ENCODE peak calls at places on chromosomes 2 and 18, in eight cellular contexts. Q, P, F, N, J, I, C and Y are unnamed samples.
A peak's percentile ranks its signal among the peaks of the same experiment; 100 is the strongest.

GRCh38 chr2:217261452-217261851 is 401.6 kb upstream of the TNP1 start:
- DNase-seq in J (no peak), I (no peak), Q (no peak), N (no peak), C (no peak), F (no peak), P (no peak), Y (no peak)

GRCh38 chr2:102004588-102004987 is 12.8 kb downstream of the IL1R2 start:
- DNase-seq in J (no peak), Q (no peak), I (no peak), N (no peak), P (no peak), F (no peak), C (no peak), Y (no peak)

GRCh38 chr18:63138469-63139340 is 180.9 kb downstream of the BCL2 start:
- DNase-seq in J (no peak), N (no peak), C (no peak), F (no peak), P (no peak), I (no peak), Q (no peak), Y (no peak)

GRCh38 chr18:50715919-50716318 is 103.9 kb downstream of the MRO start:
- DNase-seq in N (no peak), Q (no peak), J (no peak), I (no peak), C (no peak), P (no peak), F (no peak), Y (no peak)

GRCh38 chr2:42128731-42129486 is 40.2 kb upstream of the EML4 start:
- DNase-seq in F (no peak), Q (no peak), J (no peak), C (no peak), I (no peak), P (no peak), N (no peak), Y (no peak)

GRCh38 chr2:230902180-230902899 is 22.7 kb downstream of the GPR55 start:
- DNase-seq in I (peak; percentile 72), F (peak; percentile 10), N (no peak), P (peak; percentile 69), Q (no peak), C (no peak), J (peak; percentile 67), Y (peak; percentile 46)

GRCh38 chr2:24124003-24124585 is 825 bp downstream of the FAM228B start:
- DNase-seq in C (no peak), I (peak; percentile 32), J (no peak), F (no peak), N (no peak), Q (no peak), P (no peak), Y (no peak)

GRCh38 chr18:54787616-54788015 is 40.7 kb upstream of the RAB27B start:
- DNase-seq in Q (no peak), I (no peak), C (no peak), F (no peak), P (no peak), N (no peak), J (no peak), Y (no peak)

GRCh38 chr2:168635065-168635577 is 167.3 kb upstream of the NOSTRIN start:
- DNase-seq in N (no peak), P (no peak), F (peak; percentile 13), I (no peak), C (no peak), J (no peak), Q (peak; percentile 19), Y (no peak)

GRCh38 chr18:75500510-75500909 is 73.0 kb upstream of the SMIM21 start:
- DNase-seq in C (no peak), Q (no peak), J (no peak), F (no peak), I (no peak), N (no peak), P (no peak), Y (no peak)

GRCh38 chr18:2302012-2302411 is 269.3 kb downstream of the METTL4 start:
- DNase-seq in Q (no peak), P (no peak), C (no peak), F (no peak), J (no peak), I (no peak), N (no peak), Y (no peak)

GRCh38 chr2:199868431-199869226 is 17.6 kb upstream of the FTCDNL1 start:
- DNase-seq in Q (no peak), N (no peak), C (no peak), F (no peak), I (no peak), P (no peak), J (no peak), Y (no peak)

GRCh38 chr2:170180031-170180566 is 2.2 kb downstream of the MYO3B start:
- DNase-seq in C (no peak), Q (no peak), P (no peak), I (peak; percentile 50), J (no peak), N (no peak), F (no peak), Y (no peak)

GRCh38 chr2:119723784-119724467 is 35.8 kb upstream of the PTPN4 start:
- DNase-seq in N (no peak), F (no peak), P (no peak), I (no peak), J (no peak), Q (no peak), C (no peak), Y (no peak)

GRCh38 chr2:110837421-110838409 is 105.3 kb downstream of the ACOXL start:
- DNase-seq in J (no peak), I (no peak), N (no peak), P (no peak), Q (no peak), F (no peak), C (no peak), Y (no peak)

GRCh38 chr2:159539701-159540100 is 76.6 kb downstream of the BAZ2B start:
- DNase-seq in F (no peak), N (no peak), Q (no peak), J (no peak), C (no peak), I (no peak), P (no peak), Y (no peak)

GRCh38 chr2:66563473-66563872 is 128.5 kb downstream of the MEIS1 start:
- DNase-seq in Q (no peak), P (no peak), C (no peak), N (no peak), I (no peak), F (no peak), J (no peak), Y (no peak)

GRCh38 chr2:138012082-138012481 is 47.8 kb downstream of the HNMT start:
- DNase-seq in J (no peak), P (no peak), C (no peak), N (no peak), Q (no peak), I (no peak), F (no peak), Y (no peak)

GRCh38 chr2:57141269-57141668 is 905.3 kb upstream of the VRK2 start:
- DNase-seq in P (no peak), Q (no peak), F (no peak), N (no peak), I (no peak), J (no peak), C (no peak), Y (no peak)

GRCh38 chr2:73984922-73985317 is 210 bp downstream of the TET3 start:
- DNase-seq in Q (peak; percentile 61), I (peak; percentile 39), N (no peak), P (peak; percentile 83), F (peak; percentile 61), C (peak; percentile 34), J (peak; percentile 54), Y (peak; percentile 42)

GRCh38 chr2:238231251-238231793 is 8.5 kb downstream of the HES6 start:
- DNase-seq in C (no peak), N (peak; percentile 87), J (peak; percentile 76), F (peak; percentile 84), P (peak; percentile 78), Q (peak; percentile 80), I (no peak), Y (no peak)

GRCh38 chr18:13621446-13621849 is 104.9 kb downstream of the FAM210A start:
- DNase-seq in I (no peak), P (no peak), Q (no peak), C (no peak), F (no peak), N (no peak), J (no peak), Y (no peak)

GRCh38 chr2:178449700-178450573 is 1.0 kb downstream of the PRKRA start:
- DNase-seq in J (peak; percentile 9), C (peak; percentile 54), F (peak; percentile 22), I (no peak), Q (peak; percentile 38), N (no peak), P (no peak), Y (no peak)

GRCh38 chr2:149021271-149021719 is 17.2 kb upstream of the LYPD6B start:
- DNase-seq in F (no peak), I (no peak), C (no peak), Q (no peak), J (no peak), P (no peak), N (no peak), Y (no peak)

GRCh38 chr2:80166457-80166856 is 138.1 kb downstream of the LRRTM1 start:
- DNase-seq in F (no peak), P (no peak), J (no peak), C (no peak), Q (no peak), N (no peak), I (no peak), Y (no peak)

GRCh38 chr2:25700221-25700660 is 26.9 kb upstream of the DTNB start:
- DNase-seq in P (peak; percentile 54), Q (no peak), I (peak; percentile 94), C (peak; percentile 62), N (peak; percentile 29), J (no peak), F (peak; percentile 26), Y (peak; percentile 53)

GRCh38 chr2:126344498-126344897 is 311.5 kb upstream of the GYPC start:
- DNase-seq in Q (no peak), J (no peak), I (no peak), N (no peak), F (no peak), P (no peak), C (no peak), Y (no peak)